ENCODE peak calls at places on chromosomes 3 and 15, in five cellular contexts. S, B, D, P and J are unnamed samples.

GRCh38 chr15:59165726-59166125 is 40.9 kb upstream of the LDHAL6B start:
- DNase-seq in B (no peak), D (no peak), P (no peak), S (no peak), J (no peak)

GRCh38 chr15:72511536-72511935 is 37.4 kb downstream of the ARIH1 start:
- DNase-seq in B (no peak), D (no peak), P (no peak), S (no peak), J (no peak)

GRCh38 chr15:62770752-62771151 is 271.8 kb upstream of the TPM1 start:
- DNase-seq in B (peak; percentile 90), D (peak; percentile 64), P (peak; percentile 75), S (peak; percentile 71), J (no peak)

GRCh38 chr3:10351013-10351735 is 30.3 kb upstream of the SEC13 start:
- DNase-seq in B (no peak), P (no peak), S (no peak), D (peak; percentile 28), J (peak; percentile 61)

GRCh38 chr3:27589795-27590194 is 105.6 kb upstream of the SLC4A7 start:
- DNase-seq in S (peak; percentile 69), D (no peak), B (peak; percentile 73), P (no peak), J (no peak)

GRCh38 chr15:58355352-58355964 is 76.3 kb upstream of the LIPC start:
- DNase-seq in D (no peak), B (no peak), P (no peak), S (no peak), J (no peak)

GRCh38 chr3:71584216-71585061 is 911 bp upstream of the FOXP1 start:
- DNase-seq in B (peak; percentile 46), S (peak; percentile 73), P (no peak), D (peak; percentile 57), J (no peak)

GRCh38 chr3:72907851-72908620 is 20.2 kb downstream of the GXYLT2 start:
- DNase-seq in P (peak; percentile 82), S (peak; percentile 57), B (peak; percentile 80), D (peak; percentile 61), J (no peak)

GRCh38 chr3:143726727-143727126 is 121.5 kb downstream of the SLC9A9 start:
- DNase-seq in P (no peak), D (no peak), S (no peak), B (peak; percentile 48), J (no peak)

GRCh38 chr3:159835126-159835525 is 153.5 kb upstream of the IL12A start:
- DNase-seq in B (no peak), P (no peak), S (no peak), D (no peak), J (no peak)

GRCh38 chr3:25427155-25428002 is 684 bp upstream of the RARB start:
- DNase-seq in B (peak; percentile 74), D (no peak), S (peak; percentile 82), P (no peak), J (no peak)

GRCh38 chr3:120284702-120285507 is at the start of gene GPR156:
- DNase-seq in D (no peak), P (peak; percentile 17), S (no peak), B (peak; percentile 17), J (no peak)

GRCh38 chr15:70361106-70361505 is 263.4 kb upstream of the TLE3 start:
- DNase-seq in B (no peak), D (no peak), P (no peak), S (no peak), J (no peak)

GRCh38 chr15:57481038-57481705 is 104.9 kb downstream of the CGNL1 start:
- DNase-seq in S (no peak), B (no peak), P (no peak), D (no peak), J (no peak)

GRCh38 chr3:123657578-123657977 is 72.7 kb upstream of the HACD2 start:
- DNase-seq in S (no peak), P (no peak), B (peak; percentile 66), D (no peak), J (no peak)

GRCh38 chr3:192409838-192410683 is 317.3 kb downstream of the FGF12 start:
- DNase-seq in S (no peak), B (peak; percentile 42), D (peak; percentile 58), P (no peak), J (peak; percentile 35)

GRCh38 chr3:160754371-160754854 is 1.6 kb upstream of the PPM1L start:
- DNase-seq in P (no peak), S (peak; percentile 32), D (peak; percentile 65), B (peak; percentile 56), J (peak; percentile 52)

GRCh38 chr3:8621872-8622271 is 22.7 kb downstream of the SSUH2 start:
- DNase-seq in S (peak; percentile 83), D (no peak), P (peak; percentile 89), B (peak; percentile 92), J (no peak)

GRCh38 chr3:53996153-53996861 is 104.6 kb upstream of the SELENOK start:
- DNase-seq in S (no peak), P (no peak), B (no peak), D (no peak), J (no peak)

GRCh38 chr3:130384547-130384946 is 39.1 kb downstream of the COL6A5 start:
- DNase-seq in S (no peak), P (no peak), D (no peak), B (no peak), J (no peak)

GRCh38 chr15:61584410-61584809 is 355.3 kb upstream of the RORA start:
- DNase-seq in P (no peak), B (peak; percentile 10), S (no peak), D (no peak), J (no peak)

GRCh38 chr3:183073839-183074615 is 25.3 kb downstream of the MCCC1 start:
- DNase-seq in P (peak; percentile 29), D (peak; percentile 58), B (peak; percentile 53), S (peak; percentile 16), J (no peak)

GRCh38 chr3:143832433-143832832 is 15.8 kb downstream of the SLC9A9 start:
- DNase-seq in D (no peak), B (peak; percentile 24), S (peak; percentile 18), P (no peak), J (no peak)

GRCh38 chr3:131655076-131655685 is 152.4 kb upstream of the MRPL3 start:
- DNase-seq in S (no peak), B (peak; percentile 59), D (no peak), P (peak; percentile 16), J (peak; percentile 70)

GRCh38 chr15:64090527-64090926 is 3.1 kb downstream of the CIAO2A start:
- DNase-seq in D (no peak), B (no peak), S (no peak), P (no peak), J (no peak)

GRCh38 chr3:3589715-3590130 is 209.5 kb upstream of the LRRN1 start:
- DNase-seq in P (no peak), B (no peak), D (no peak), S (no peak), J (no peak)

GRCh38 chr3:192825657-192826200 is 91.9 kb downstream of the MB21D2 start:
- DNase-seq in P (no peak), B (peak; percentile 73), S (no peak), D (no peak), J (no peak)

GRCh38 chr3:100402150-100402706 is 889 bp downstream of the LNP1 start:
- DNase-seq in B (peak; percentile 52), S (no peak), D (no peak), P (peak; percentile 18), J (no peak)

GRCh38 chr3:111810909-111811308 is 48.2 kb upstream of the PHLDB2 start:
- DNase-seq in P (peak; percentile 81), B (peak; percentile 91), D (no peak), S (peak; percentile 74), J (no peak)

GRCh38 chr3:38658886-38659285 is 9.4 kb upstream of the SCN5A start:
- DNase-seq in D (no peak), S (no peak), B (no peak), P (no peak), J (no peak)

GRCh38 chr3:38657369-38657768 is 7.9 kb upstream of the SCN5A start:
- DNase-seq in S (no peak), B (no peak), P (no peak), D (no peak), J (no peak)

GRCh38 chr3:38662544-38662943 is 13.1 kb upstream of the SCN5A start:
- DNase-seq in P (peak; percentile 36), S (peak; percentile 39), B (peak; percentile 61), D (no peak), J (peak; percentile 51)
- TF ChIP-seq CTCF in P (peak; percentile 37), S (peak; percentile 64), B (peak; percentile 40), D (peak; percentile 12), J (peak; percentile 56)

DNA sequence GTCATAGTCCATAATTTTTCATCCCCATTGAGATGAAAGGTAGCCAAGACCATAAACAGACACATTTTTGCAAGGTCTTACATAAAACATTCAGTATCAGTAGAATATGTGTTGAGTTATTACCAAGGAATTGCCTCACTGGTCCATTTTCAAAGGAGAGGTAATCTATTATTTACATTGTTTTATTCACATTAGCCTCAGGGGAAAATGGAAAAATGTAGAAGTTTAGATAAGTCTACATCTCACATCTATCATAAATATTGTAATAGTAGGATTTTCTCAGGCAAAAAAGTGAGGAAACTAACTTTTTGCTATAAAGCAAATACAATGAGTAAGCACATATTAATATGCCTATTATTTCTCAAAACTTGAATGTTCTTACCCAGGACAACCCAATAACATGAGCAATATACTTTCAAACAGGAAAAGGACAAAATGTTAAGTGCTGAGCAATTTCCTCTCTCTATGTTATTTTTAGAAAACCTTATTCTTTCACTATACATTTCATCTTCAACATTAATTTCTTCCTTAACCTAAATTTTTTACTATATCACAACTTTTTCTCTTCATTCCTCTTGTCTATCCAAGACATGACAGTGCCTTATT is 184.5 kb upstream of the AGTR1 start:
- DNase-seq in D (no peak), B (peak; percentile 80), S (no peak), P (no peak), J (no peak)
- H3K4me3 ChIP-seq in D (no peak overlapping the region), B (no peak overlapping the region), S (no peak overlapping the region), P (no peak overlapping the region), J (no peak overlapping the region)

DNA sequence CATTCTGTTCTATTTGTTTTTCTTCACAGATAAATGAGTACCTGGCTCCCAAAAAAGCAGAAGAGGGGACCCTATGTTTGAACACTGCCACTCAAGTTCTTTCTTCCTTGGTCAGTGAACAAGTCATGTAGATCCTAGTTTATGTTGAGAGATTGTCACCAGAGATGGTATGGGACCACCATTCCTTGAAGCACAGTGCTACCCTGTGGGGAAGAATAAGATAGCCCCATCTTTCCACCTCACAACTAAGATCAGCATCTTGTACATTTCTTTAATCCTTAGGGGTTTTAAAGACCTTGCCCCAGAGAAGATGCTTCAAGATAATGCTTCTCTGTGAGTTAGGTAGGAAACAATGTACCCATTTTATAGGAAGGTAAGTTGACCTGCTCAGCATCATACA is 233.5 kb upstream of the WNT5A start:
- DNase-seq in D (no peak), S (peak; percentile 27), B (peak; percentile 65), P (peak; percentile 10), J (no peak)
- TF ChIP-seq CTCF in D (no peak), S (peak; percentile 58), B (peak; percentile 20), P (peak; percentile 32), J (peak; percentile 49)

DNA sequence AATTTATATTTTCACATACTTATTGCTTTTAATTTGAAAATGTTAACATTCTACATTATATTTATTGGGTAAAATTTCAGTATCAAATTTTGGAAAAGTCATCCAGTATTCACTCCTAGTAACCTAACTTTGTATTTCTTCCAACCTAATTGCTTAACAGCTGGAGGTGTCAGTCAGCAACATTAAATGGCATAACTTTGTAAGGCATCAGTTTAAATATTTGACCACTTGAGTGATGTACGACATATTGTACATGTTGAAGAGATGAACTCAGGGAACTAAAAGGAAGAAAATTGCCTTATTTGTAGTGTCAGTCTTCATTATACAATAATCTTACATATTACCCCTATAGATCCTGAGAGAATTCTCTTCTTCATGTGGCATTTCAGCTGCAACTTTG is 326.8 kb downstream of the NAALADL2 start:
- DNase-seq in P (no peak), B (no peak), D (no peak), S (no peak), J (no peak)
- H3K4me3 ChIP-seq in P (no peak overlapping the region), B (no peak overlapping the region), D (no peak overlapping the region), S (no peak overlapping the region), J (no peak overlapping the region)

GRCh38 chr3:157201648-157202278 is 41.8 kb upstream of the CCNL1 start:
- DNase-seq in B (peak; percentile 65), P (peak; percentile 28), S (no peak), D (no peak), J (no peak)
- TF ChIP-seq CTCF in B (peak; percentile 59), P (peak; percentile 43), S (peak; percentile 44), D (peak; percentile 70), J (peak; percentile 39)